ENCODE peak calls at places on chromosome 11, in five cellular contexts. F, P, R, G and M are unnamed samples.

GRCh38 chr11:124895471-124895971 is 2.1 kb downstream of the ROBO4 start:
- DNase-seq in F (no peak), P (no peak), R (no peak), G (no peak), M (no peak)

GRCh38 chr11:3203221-3204043 is 15.2 kb downstream of the MRGPRG start:
- DNase-seq in F (peak), P (no peak), R (no peak), G (peak), M (no peak)

GRCh38 chr11:55707029-55707428 is 45.0 kb downstream of the OR4C6 start:
- DNase-seq in F (peak), P (peak), R (peak), G (peak), M (no peak)

GRCh38 chr11:13376838-13377237 is 86.2 kb downstream of the BTBD10 start:
- DNase-seq in F (no peak), P (no peak), R (no peak), G (no peak), M (no peak)

GRCh38 chr11:14638561-14638960 is 5.0 kb upstream of the PDE3B start:
- DNase-seq in F (no peak), P (no peak), R (no peak), G (no peak), M (no peak)

GRCh38 chr11:13826505-13827278 is 135.8 kb upstream of the SPON1 start:
- DNase-seq in F (no peak), P (peak), R (no peak), G (peak), M (no peak)

GRCh38 chr11:69002101-69002742 is 10.8 kb downstream of the MRGPRF start:
- DNase-seq in F (no peak), P (peak), R (no peak), G (peak), M (no peak)

GRCh38 chr11:73866586-73866996 is 10.1 kb downstream of the COA4 start:
- DNase-seq in F (no peak), P (peak), R (peak), G (peak), M (peak)

GRCh38 chr11:132463941-132464340 is 1068.4 kb downstream of the OPCML start:
- DNase-seq in F (no peak), P (no peak), R (no peak), G (peak), M (no peak)

GRCh38 chr11:102620179-102620578 is 5.0 kb downstream of the MMP20 start:
- DNase-seq in F (no peak), P (no peak), R (no peak), G (no peak), M (no peak)

GRCh38 chr11:74543991-74544390 is 48.4 kb upstream of the POLD3 start:
- DNase-seq in F (peak), P (no peak), R (no peak), G (no peak), M (no peak)

GRCh38 chr11:103883856-103884255 is 152.6 kb upstream of the DDI1 start:
- DNase-seq in F (no peak), P (no peak), R (no peak), G (no peak), M (no peak)

GRCh38 chr11:2837096-2837601 is 48.4 kb downstream of the CDKN1C start:
- DNase-seq in F (peak), P (peak), R (peak), G (peak), M (no peak)

GRCh38 chr11:70871881-70872280 is 380.5 kb downstream of the SHANK2 start:
- DNase-seq in F (no peak), P (peak), R (no peak), G (peak), M (no peak)

GRCh38 chr11:45252134-45252856 is 33.8 kb downstream of the SYT13 start:
- DNase-seq in F (peak), P (no peak), R (peak), G (peak), M (no peak)

GRCh38 chr11:92267968-92268367 is 43.4 kb downstream of the FAT3 start:
- DNase-seq in F (no peak), P (no peak), R (no peak), G (no peak), M (no peak)

GRCh38 chr11:60165946-60166345 is 16.9 kb downstream of the MS4A6A start:
- DNase-seq in F (no peak), P (no peak), R (no peak), G (no peak), M (no peak)

GRCh38 chr11:80417681-80418080 is 976.9 kb upstream of the TENM4 start:
- DNase-seq in F (no peak), P (no peak), R (no peak), G (no peak), M (no peak)

GRCh38 chr11:92829121-92829520 is 140.3 kb upstream of the MTNR1B start:
- DNase-seq in F (no peak), P (no peak), R (no peak), G (no peak), M (no peak)

GRCh38 chr11:18720811-18721575 is 5.0 kb downstream of the IGSF22 start:
- DNase-seq in F (peak), P (peak), R (no peak), G (peak), M (no peak)

GRCh38 chr11:120130991-120131760 is 6.7 kb downstream of the TRIM29 start:
- DNase-seq in F (no peak), P (no peak), R (no peak), G (no peak), M (no peak)

GRCh38 chr11:7614656-7615055 is 58.6 kb downstream of the CYB5R2 start:
- DNase-seq in F (no peak), P (no peak), R (no peak), G (no peak), M (no peak)

GRCh38 chr11:15967966-15968365 is 388.4 kb downstream of the SOX6 start:
- DNase-seq in F (no peak), P (peak), R (no peak), G (peak), M (no peak)

GRCh38 chr11:19013181-19013857 is 47.2 kb downstream of the MRGPRX2 start:
- DNase-seq in F (peak), P (no peak), R (no peak), G (no peak), M (no peak)

GRCh38 chr11:45259607-45260006 is 26.5 kb downstream of the SYT13 start:
- DNase-seq in F (no peak), P (peak), R (peak), G (peak), M (no peak)

GRCh38 chr11:63610604-63611394 is 3.4 kb downstream of the PLAAT3 start:
- DNase-seq in F (peak), P (no peak), R (no peak), G (no peak), M (no peak)
- TF ChIP-seq CTCF in F (no peak), P (no peak), R (no peak), G (no peak), M (no peak)

GRCh38 chr11:27700351-27701261 is at the start of gene BDNF:
- DNase-seq in F (peak), P (peak), R (no peak), G (peak), M (no peak)
- H3K4me3 ChIP-seq in F (peak), P (peak), R (peak), G (peak), M (peak)

GRCh38 chr11:123561046-123561781 is 93.2 kb downstream of the SCN3B start:
- DNase-seq in F (peak), P (peak), R (peak), G (peak), M (no peak)
- TF ChIP-seq CTCF in F (peak), P (peak), R (peak), G (peak), M (peak)

GRCh38 chr11:118635642-118636041 is 28.2 kb downstream of the PHLDB1 start:
- DNase-seq in F (no peak), P (no peak), R (no peak), G (peak), M (no peak)
- H3K4me3 ChIP-seq in F (peak), P (no peak), R (no peak), G (no peak), M (no peak)

GRCh38 chr11:66271816-66272215 is 3.4 kb downstream of the RAB1B start:
- DNase-seq in F (no peak), P (no peak), R (no peak), G (no peak), M (no peak)

GRCh38 chr11:66267379-66268209 is 845 bp upstream of the RAB1B start:
- DNase-seq in F (peak), P (peak), R (peak), G (peak), M (no peak)

GRCh38 chr11:66267039-66267378 is 1.4 kb upstream of the RAB1B start:
- DNase-seq in F (no peak), P (no peak), R (no peak), G (no peak), M (no peak)

GRCh38 chr11:66268210-66268952 is at the start of gene RAB1B:
- DNase-seq in F (peak), P (peak), R (peak), G (peak), M (peak)

DNA sequence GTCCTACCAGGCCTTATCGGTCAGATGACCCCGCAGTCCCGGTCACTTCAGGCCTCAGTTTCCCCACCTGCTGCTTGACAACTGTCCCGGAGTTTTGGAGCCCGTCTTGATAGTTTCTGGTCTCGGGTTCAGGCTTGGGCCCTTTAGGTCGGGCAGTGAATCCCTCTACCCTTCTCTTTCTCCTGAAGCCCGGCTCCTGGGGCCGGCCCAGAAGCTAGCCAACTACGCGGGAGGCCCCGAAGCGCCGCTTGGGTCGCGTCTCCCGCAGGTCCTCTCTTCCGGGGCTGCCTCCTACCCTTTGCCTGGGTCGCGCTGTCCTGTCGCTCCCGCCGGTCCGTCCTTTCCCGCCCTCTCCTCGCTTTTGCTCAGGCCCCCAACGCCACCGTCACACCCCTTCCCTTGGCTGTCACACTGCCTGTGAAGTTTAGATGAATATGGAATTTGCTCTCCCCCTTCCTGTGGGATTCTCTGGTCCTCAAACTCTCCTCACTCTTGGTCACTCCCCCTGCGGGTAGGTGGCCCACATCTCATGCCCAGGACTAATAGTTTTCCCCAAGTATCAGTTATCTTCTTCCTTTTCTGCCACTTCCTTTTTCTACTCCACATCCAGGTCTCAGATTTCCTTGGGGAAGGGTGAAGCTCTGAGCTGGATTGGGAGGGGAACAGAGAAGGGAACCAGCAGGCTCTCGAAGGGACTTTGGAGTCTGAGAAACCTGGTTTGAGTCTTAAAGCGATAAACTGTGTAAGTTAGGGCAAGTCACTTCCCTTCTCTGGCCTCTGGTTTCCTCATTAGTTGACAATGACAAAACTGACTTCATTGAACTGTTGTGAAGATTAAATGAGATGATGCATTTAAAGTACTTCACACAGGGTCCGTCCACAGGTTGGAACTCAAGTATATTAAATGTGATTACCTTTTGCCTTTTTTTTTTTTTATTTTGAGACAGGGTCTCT is 791 bp downstream of the RAB1B start:
- DNase-seq in F (peak), P (peak), R (peak), G (peak), M (no peak)
- TF ChIP-seq CTCF in F (peak), P (peak), R (peak), G (peak), M (peak)

GRCh38 chr11:8688414-8689362 is 6.1 kb downstream of the RPL27A start:
- DNase-seq in F (peak), P (peak), R (peak), G (peak), M (peak)

GRCh38 chr11:8685820-8686219 is 3.2 kb downstream of the RPL27A start:
- DNase-seq in F (no peak), P (no peak), R (no peak), G (no peak), M (no peak)

GRCh38 chr11:8685306-8685705 is 2.7 kb downstream of the RPL27A start:
- DNase-seq in F (no peak), P (no peak), R (no peak), G (no peak), M (no peak)

GRCh38 chr11:8684600-8685290 is 2.2 kb downstream of the RPL27A start:
- DNase-seq in F (no peak), P (no peak), R (no peak), G (no peak), M (no peak)

DNA sequence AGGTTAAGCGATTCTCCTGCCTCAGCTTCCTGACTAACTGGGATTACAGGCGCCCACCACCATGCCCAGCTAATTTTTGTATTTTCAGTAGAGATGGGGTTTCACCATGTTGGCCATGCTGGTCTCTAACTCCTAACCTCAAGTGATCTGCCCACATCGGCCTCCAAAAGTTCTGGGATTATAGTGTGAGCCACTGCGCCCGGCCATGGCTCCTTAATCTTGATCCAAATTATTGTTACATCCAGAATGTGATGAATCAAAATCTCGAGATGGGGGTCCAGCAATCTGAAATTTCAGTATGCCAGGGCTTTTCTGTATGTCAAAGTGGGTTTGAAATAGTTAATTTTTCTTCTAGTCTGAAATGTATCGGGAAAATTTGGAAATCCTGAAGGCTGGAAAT is 3.7 kb downstream of the RPL27A start:
- DNase-seq in F (no peak), P (no peak), R (no peak), G (no peak), M (no peak)
- H3K4me3 ChIP-seq in F (no peak), P (no peak), R (no peak), G (no peak), M (no peak)

GRCh38 chr11:96894587-96894986 is 504.8 kb downstream of the JRKL start:
- DNase-seq in F (no peak), P (no peak), R (no peak), G (no peak), M (no peak)
- TF ChIP-seq CTCF in F (no peak), P (no peak), R (no peak), G (no peak), M (no peak)

GRCh38 chr11:128480665-128481064 is 106.7 kb downstream of the ETS1 start:
- DNase-seq in F (no peak), P (no peak), R (no peak), G (no peak), M (no peak)
- H3K4me3 ChIP-seq in F (no peak), P (no peak), R (no peak), G (no peak), M (no peak)

GRCh38 chr11:630871-631270 is 3.9 kb upstream of the SCT start:
- DNase-seq in F (no peak), P (no peak), R (no peak), G (no peak), M (no peak)

GRCh38 chr11:627273-627585 is 248 bp upstream of the SCT start:
- DNase-seq in F (no peak), P (no peak), R (no peak), G (no peak), M (no peak)

GRCh38 chr11:628056-628455 is 1.1 kb upstream of the SCT start:
- DNase-seq in F (no peak), P (no peak), R (no peak), G (no peak), M (no peak)

GRCh38 chr11:626475-627272 is at the start of gene SCT:
- DNase-seq in F (no peak), P (no peak), R (no peak), G (no peak), M (no peak)

DNA sequence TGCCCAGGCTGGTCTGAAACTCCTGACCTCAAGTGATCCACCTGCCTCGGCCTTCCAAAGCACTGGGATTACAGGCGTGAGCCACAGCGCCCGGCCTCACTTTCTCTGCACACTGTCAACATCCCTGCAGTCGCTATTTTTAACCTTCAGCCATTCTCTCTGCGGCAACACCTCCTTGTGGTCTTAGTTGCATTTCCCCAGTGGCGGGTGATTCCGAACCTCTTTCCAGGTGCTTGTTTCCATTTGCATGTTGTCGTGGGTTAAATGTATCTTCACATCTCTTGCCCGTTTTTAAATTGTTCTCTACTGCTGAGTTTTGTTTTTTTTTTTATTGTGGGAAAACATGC is 2.2 kb upstream of the SCT start:
- DNase-seq in F (no peak), P (no peak), R (no peak), G (no peak), M (no peak)
- TF ChIP-seq CTCF in F (peak), P (no peak), R (no peak), G (no peak), M (no peak)